ENCODE peak calls at places on chromosomes 1 and 21, in four cellular contexts. A is lung, H is left ventricle myocardium inferior, F is neuronal stem cell. N is an unnamed sample.

GRCh38 chr1:113999233-113999632 is 20.0 kb downstream of the OLFML3 start:
- DNase-seq in A (no peak), H (no peak), F (no peak), N (no peak)

GRCh38 chr21:30434033-30434631 is 4.1 kb downstream of the KRTAP13-4 start:
- DNase-seq in A (no peak), H (no peak), F (peak; percentile 11), N (no peak)

GRCh38 chr1:162846256-162847212 is 14.4 kb downstream of the CCDC190 start:
- DNase-seq in A (no peak), H (no peak), F (no peak), N (no peak)

GRCh38 chr1:171161431-171161830 is 23.7 kb upstream of the FMO2 start:
- DNase-seq in A (no peak), H (no peak), F (no peak), N (no peak)

GRCh38 chr1:92886886-92887419 is 55.1 kb downstream of the RPL5 start:
- DNase-seq in A (no peak), H (no peak), F (no peak), N (no peak)

GRCh38 chr21:41993744-41994143 is 16.4 kb downstream of the ZBTB21 start:
- DNase-seq in A (no peak), H (no peak), F (no peak), N (no peak)

GRCh38 chr21:34881421-34881820 is 167.7 kb downstream of the RUNX1 start:
- DNase-seq in A (no peak), H (no peak), F (no peak), N (no peak)

GRCh38 chr21:42252267-42252666 is 33.3 kb downstream of the ABCG1 start:
- DNase-seq in A (no peak), H (no peak), F (no peak), N (no peak)

GRCh38 chr1:39638965-39639332 is 494 bp downstream of the HEYL start:
- DNase-seq in A (no peak), H (no peak), F (no peak), N (no peak)

GRCh38 chr1:118013938-118014337 is 84.4 kb downstream of the WDR3 start:
- DNase-seq in A (no peak), H (no peak), F (no peak), N (no peak)

GRCh38 chr1:38026592-38027200 is 14.2 kb downstream of the UTP11 start:
- DNase-seq in A (peak; percentile 71), H (no peak), F (no peak), N (peak; percentile 73)

GRCh38 chr1:192797845-192798244 is 11.0 kb upstream of the RGS2 start:
- DNase-seq in A (no peak), H (no peak), F (no peak), N (no peak)